ENCODE peak calls at places on chromosomes 3 and 15, in four cellular contexts. K is HCT116, Z is endothelial cell, D is CMK. A is an unnamed sample.

GRCh38 chr3:29430558-29430971 is 149.7 kb downstream of the RBMS3 start:
- DNase-seq in K (no peak), Z (no peak), D (no peak), A (no peak)

GRCh38 chr3:68878322-68878721 is 54.0 kb downstream of the TAFA4 start:
- DNase-seq in K (no peak), Z (peak), D (no peak), A (no peak)

GRCh38 chr3:73546961-73547360 is 77.8 kb downstream of the PDZRN3 start:
- DNase-seq in K (no peak), Z (no peak), D (no peak), A (no peak)

GRCh38 chr15:67917037-67917436 is 77.2 kb upstream of the RNU6-1 start:
- DNase-seq in K (no peak), Z (no peak), D (no peak), A (peak)

GRCh38 chr3:131602011-131602779 is 99.4 kb upstream of the MRPL3 start:
- DNase-seq in K (no peak), Z (no peak), D (no peak), A (no peak)

GRCh38 chr15:95693917-95694316 is 636.6 kb upstream of the NR2F2 start:
- DNase-seq in K (no peak), Z (no peak), D (no peak), A (no peak)

GRCh38 chr15:77030928-77031375 is 36.0 kb downstream of the PSTPIP1 start:
- DNase-seq in K (no peak), Z (peak), D (no peak), A (no peak)

GRCh38 chr3:66453525-66454463 is 47.0 kb downstream of the LRIG1 start:
- DNase-seq in K (no peak), Z (no peak), D (no peak), A (no peak)

GRCh38 chr3:187041362-187042061 is 97.8 kb downstream of the RPL39L start:
- DNase-seq in K (no peak), Z (no peak), D (peak), A (no peak)

GRCh38 chr3:78476076-78476475 is 1291.7 kb downstream of the ROBO1 start:
- DNase-seq in K (no peak), Z (no peak), D (no peak), A (no peak)

GRCh38 chr3:63467392-63467791 is 185.1 kb upstream of the SNTN start:
- DNase-seq in K (no peak), Z (no peak), D (no peak), A (peak)

GRCh38 chr3:43773273-43774104 is 82.8 kb downstream of the ABHD5 start:
- DNase-seq in K (no peak), Z (no peak), D (no peak), A (no peak)